ENCODE peak calls at places on chromosome 9, in nine cellular contexts. V, Q, J, U, Y, P, I, R and Z are unnamed samples. For H3K36me3, the result is how much of the 10 kb centered on the place peaks cover.

GRCh38 chr9:83441390-83441789 is 96.8 kb downstream of the FRMD3 start:
- DNase-seq in V (no peak), Q (peak), J (no peak), U (no peak), Y (no peak), P (no peak), I (no peak), R (no peak), Z (no peak)

GRCh38 chr9:131627846-131628820 is 82.8 kb downstream of the PRRT1B start:
- DNase-seq in V (no peak), Q (no peak), J (no peak), U (no peak), Y (peak), P (no peak), I (no peak), R (peak), Z (peak)

GRCh38 chr9:113361304-113362018 is 12.1 kb downstream of the BSPRY start:
- DNase-seq in V (no peak), Q (no peak), J (no peak), U (no peak), Y (peak), P (no peak), I (no peak), R (peak), Z (no peak)

GRCh38 chr9:78562021-78562420 is 265.1 kb downstream of the PSAT1 start:
- DNase-seq in V (no peak), Q (no peak), J (no peak), U (no peak), Y (peak), P (no peak), I (no peak), R (peak), Z (no peak)

GRCh38 chr9:120830151-120830550 is 12.6 kb downstream of the PSMD5 start:
- DNase-seq in V (no peak), Q (no peak), J (no peak), U (no peak), Y (peak), P (no peak), I (no peak), R (peak), Z (no peak)

GRCh38 chr9:105443121-105443520 is 4.7 kb upstream of the FSD1L start:
- DNase-seq in V (no peak), Q (no peak), J (no peak), U (no peak), Y (no peak), P (no peak), I (no peak), R (no peak), Z (no peak)

GRCh38 chr9:90137824-90138223 is 504.8 kb downstream of the DIRAS2 start:
- DNase-seq in V (no peak), Q (no peak), J (no peak), U (no peak), Y (no peak), P (no peak), I (no peak), R (no peak), Z (no peak)

GRCh38 chr9:134293576-134294227 is 32.6 kb upstream of the RXRA start:
- DNase-seq in V (no peak), Q (no peak), J (peak), U (no peak), Y (no peak), P (no peak), I (no peak), R (no peak), Z (peak)

GRCh38 chr9:130824079-130824478 is 11.0 kb upstream of the ABL1 start:
- DNase-seq in V (no peak), Q (no peak), J (no peak), U (no peak), Y (no peak), P (no peak), I (no peak), R (no peak), Z (no peak)

GRCh38 chr9:114098021-114098659 is 952 bp downstream of the KIF12 start:
- DNase-seq in V (peak), Q (no peak), J (peak), U (no peak), Y (no peak), P (no peak), I (no peak), R (no peak), Z (peak)

GRCh38 chr9:6667633-6668280 is 22.2 kb upstream of the GLDC start:
- DNase-seq in V (peak), Q (no peak), J (no peak), U (no peak), Y (peak), P (peak), I (no peak), R (peak), Z (no peak)

GRCh38 chr9:21965401-21965951 is 28.7 kb downstream of the CDKN2A start:
- DNase-seq in V (peak), Q (peak), J (peak), U (no peak), Y (peak), P (no peak), I (no peak), R (peak), Z (no peak)

GRCh38 chr9:36905101-36906066 is 128.7 kb downstream of the PAX5 start:
- DNase-seq in V (peak), Q (no peak), J (no peak), U (no peak), Y (no peak), P (no peak), I (no peak), R (no peak), Z (no peak)

GRCh38 chr9:3027260-3027659 is 183.4 kb upstream of the PUM3 start:
- DNase-seq in V (no peak), Q (no peak), J (no peak), U (no peak), Y (no peak), P (no peak), I (no peak), R (no peak), Z (no peak)

GRCh38 chr9:69412741-69413150 is 87.7 kb downstream of the ENTREP1 start:
- DNase-seq in V (peak), Q (peak), J (peak), U (no peak), Y (peak), P (no peak), I (peak), R (peak), Z (peak)

GRCh38 chr9:113463418-113464285 is at the start of gene RGS3:
- DNase-seq in V (peak), Q (peak), J (peak), U (no peak), Y (no peak), P (no peak), I (no peak), R (no peak), Z (peak)

GRCh38 chr9:6197330-6197729 is 18.3 kb upstream of the IL33 start:
- DNase-seq in V (peak), Q (no peak), J (no peak), U (no peak), Y (peak), P (peak), I (no peak), R (peak), Z (no peak)

GRCh38 chr9:76452839-76453238 is 6.1 kb upstream of the GCNT1 start:
- DNase-seq in V (peak), Q (no peak), J (no peak), U (no peak), Y (no peak), P (no peak), I (no peak), R (no peak), Z (no peak)

GRCh38 chr9:26566141-26566540 is 326.5 kb downstream of the CAAP1 start:
- DNase-seq in V (no peak), Q (no peak), J (no peak), U (no peak), Y (no peak), P (no peak), I (no peak), R (no peak), Z (no peak)

GRCh38 chr9:109258619-109259321 is 62.1 kb downstream of the EPB41L4B start:
- DNase-seq in V (peak), Q (no peak), J (no peak), U (no peak), Y (no peak), P (no peak), I (no peak), R (no peak), Z (no peak)

GRCh38 chr9:114524401-114524800 is 19.1 kb upstream of the WHRN start:
- DNase-seq in V (no peak), Q (no peak), J (no peak), U (no peak), Y (no peak), P (no peak), I (no peak), R (no peak), Z (no peak)

GRCh38 chr9:116587919-116588318 is 99.2 kb upstream of the TRIM32 start:
- DNase-seq in V (no peak), Q (no peak), J (no peak), U (no peak), Y (no peak), P (no peak), I (no peak), R (no peak), Z (no peak)

GRCh38 chr9:3746296-3747275 is 220.8 kb upstream of the RFX3 start:
- DNase-seq in V (no peak), Q (no peak), J (no peak), U (no peak), Y (peak), P (no peak), I (peak), R (peak), Z (no peak)

GRCh38 chr9:124197177-124198095 is 60.3 kb upstream of the NEK6 start:
- DNase-seq in V (no peak), Q (peak), J (no peak), U (peak), Y (no peak), P (peak), I (peak), R (no peak), Z (peak)

GRCh38 chr9:130860458-130861316 is 25.6 kb downstream of the ABL1 start:
- DNase-seq in V (peak), Q (peak), J (peak), U (no peak), Y (peak), P (no peak), I (peak), R (peak), Z (peak)

GRCh38 chr9:35406183-35406959 is 83.5 kb upstream of the RUSC2 start:
- DNase-seq in V (peak), Q (no peak), J (peak), U (no peak), Y (no peak), P (no peak), I (no peak), R (no peak), Z (peak)

GRCh38 chr9:794386-794785 is 47.1 kb upstream of the DMRT1 start:
- DNase-seq in V (no peak), Q (no peak), J (no peak), U (no peak), Y (peak), P (no peak), I (no peak), R (no peak), Z (no peak)

GRCh38 chr9:115717711-115718173 is 435.8 kb upstream of the PAPPA start:
- DNase-seq in V (no peak), Q (no peak), J (no peak), U (no peak), Y (peak), P (no peak), I (no peak), R (peak), Z (no peak)

GRCh38 chr9:109253637-109254284 is 67.1 kb downstream of the EPB41L4B start:
- DNase-seq in V (no peak), Q (no peak), J (no peak), U (no peak), Y (peak), P (no peak), I (no peak), R (peak), Z (no peak)

GRCh38 chr9:91992636-91993035 is 42.6 kb upstream of the ROR2 start:
- DNase-seq in V (no peak), Q (no peak), J (no peak), U (no peak), Y (peak), P (no peak), I (no peak), R (peak), Z (no peak)

GRCh38 chr9:124282442-124283231 is 24.9 kb downstream of the NEK6 start:
- DNase-seq in V (no peak), Q (peak), J (peak), U (no peak), Y (peak), P (no peak), I (peak), R (peak), Z (peak)

GRCh38 chr9:35811364-35812024 is 568 bp downstream of the SPAG8 start:
- DNase-seq in V (no peak), Q (peak), J (peak), U (no peak), Y (no peak), P (no peak), I (no peak), R (no peak), Z (no peak)

GRCh38 chr9:130732131-130732530 is 38.6 kb downstream of the EXOSC2 start:
- DNase-seq in V (peak), Q (no peak), J (no peak), U (no peak), Y (peak), P (no peak), I (no peak), R (no peak), Z (no peak)

GRCh38 chr9:98430535-98430934 is 175.1 kb upstream of the TBC1D2 start:
- DNase-seq in V (no peak), Q (peak), J (no peak), U (no peak), Y (peak), P (no peak), I (peak), R (no peak), Z (no peak)

GRCh38 chr9:98425079-98425478 is 169.6 kb upstream of the TBC1D2 start:
- DNase-seq in V (no peak), Q (no peak), J (no peak), U (no peak), Y (no peak), P (no peak), I (no peak), R (no peak), Z (no peak)

GRCh38 chr9:98428452-98428851 is 173.0 kb upstream of the TBC1D2 start:
- DNase-seq in V (no peak), Q (no peak), J (no peak), U (no peak), Y (no peak), P (no peak), I (no peak), R (no peak), Z (no peak)

GRCh38 chr9:98429613-98430012 is 174.2 kb upstream of the TBC1D2 start:
- DNase-seq in V (no peak), Q (no peak), J (no peak), U (no peak), Y (peak), P (no peak), I (no peak), R (no peak), Z (no peak)

GRCh38 chr9:98427491-98427890 is 172.0 kb upstream of the TBC1D2 start:
- DNase-seq in V (no peak), Q (no peak), J (no peak), U (no peak), Y (no peak), P (no peak), I (no peak), R (peak), Z (no peak)
- TF ChIP-seq CTCF in V (no peak), Q (no peak), J (no peak), U (no peak), Y (no peak), P (no peak), I (no peak), R (no peak), Z (no peak)

GRCh38 chr9:15576350-15577050 is 23.7 kb downstream of the CCDC171 start:
- DNase-seq in V (no peak), Q (no peak), J (no peak), U (no peak), Y (peak), P (no peak), I (no peak), R (no peak), Z (no peak)

GRCh38 chr9:15572200-15572599 is 19.4 kb downstream of the CCDC171 start:
- DNase-seq in V (no peak), Q (no peak), J (no peak), U (no peak), Y (peak), P (no peak), I (no peak), R (no peak), Z (no peak)

GRCh38 chr9:15570769-15571168 is 17.9 kb downstream of the CCDC171 start:
- DNase-seq in V (no peak), Q (no peak), J (no peak), U (no peak), Y (no peak), P (no peak), I (no peak), R (no peak), Z (no peak)
- H3K27ac ChIP-seq in V (no peak), Q (no peak), J (no peak), U (no peak), Y (no peak), P (no peak), I (no peak), R (no peak), Z (no peak)

GRCh38 chr9:136939996-136940525 is 4.5 kb downstream of the FBXW5 start:
- DNase-seq in V (no peak), Q (peak), J (peak), U (no peak), Y (no peak), P (no peak), I (peak), R (no peak), Z (no peak)
- H3K36me3 ChIP-seq in V (under half), Q (under half), J (half or more), U (under half), Y (under half), P (half or more), I (under half), R (under half), Z (under half)

GRCh38 chr9:71859939-71860338 is 51.1 kb downstream of the ABHD17B start:
- DNase-seq in V (no peak), Q (no peak), J (no peak), U (no peak), Y (no peak), P (no peak), I (no peak), R (no peak), Z (no peak)

GRCh38 chr9:71857159-71857558 is 53.8 kb downstream of the ABHD17B start:
- DNase-seq in V (no peak), Q (no peak), J (no peak), U (no peak), Y (no peak), P (no peak), I (no peak), R (no peak), Z (no peak)

GRCh38 chr9:71861618-71862017 is 49.4 kb downstream of the ABHD17B start:
- DNase-seq in V (no peak), Q (no peak), J (no peak), U (no peak), Y (no peak), P (no peak), I (no peak), R (no peak), Z (no peak)

GRCh38 chr9:71858102-71858798 is 52.7 kb downstream of the ABHD17B start:
- DNase-seq in V (no peak), Q (no peak), J (no peak), U (no peak), Y (no peak), P (no peak), I (no peak), R (no peak), Z (no peak)

GRCh38 chr9:71858812-71859211 is 52.2 kb downstream of the ABHD17B start:
- DNase-seq in V (no peak), Q (no peak), J (no peak), U (peak), Y (peak), P (no peak), I (no peak), R (peak), Z (no peak)
- TF ChIP-seq CTCF in V (no peak), Q (no peak), J (no peak), U (no peak), Y (no peak), P (no peak), I (no peak), R (no peak), Z (no peak)

DNA sequence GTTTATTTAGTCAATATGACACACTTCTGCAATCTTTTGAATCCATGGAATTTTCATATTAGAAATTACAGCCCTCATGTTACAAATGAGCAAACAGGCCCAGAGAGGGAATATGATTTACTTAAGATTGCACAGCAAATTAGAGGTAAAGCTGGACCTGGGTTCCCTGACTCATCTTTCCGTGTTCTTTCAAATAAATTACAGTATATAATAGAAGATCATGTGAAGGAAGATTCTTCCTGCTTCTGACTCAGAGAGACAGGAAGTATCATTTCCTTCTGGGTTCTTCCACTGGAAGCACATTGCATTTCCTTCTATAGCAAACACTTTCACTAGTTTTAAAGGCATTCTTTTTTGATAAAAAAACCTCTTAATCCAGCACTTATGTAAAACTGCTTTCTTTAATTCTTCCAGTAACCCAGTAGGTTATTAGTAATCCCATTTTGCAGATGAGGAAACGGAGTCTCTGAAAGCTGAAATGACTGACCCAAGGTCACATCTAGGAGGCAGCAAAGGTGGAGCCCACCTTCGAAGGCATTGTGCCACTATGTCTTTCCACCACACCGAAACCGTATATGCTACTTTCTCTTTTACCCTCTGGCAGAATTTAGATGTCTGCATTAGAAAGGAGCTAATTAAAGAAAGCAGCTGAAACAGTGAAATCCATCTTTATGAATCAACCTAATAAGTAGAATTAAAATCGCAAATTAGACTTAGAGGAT is 566.7 kb upstream of the KLF4 start:
- DNase-seq in V (no peak), Q (no peak), J (no peak), U (no peak), Y (peak), P (no peak), I (no peak), R (no peak), Z (no peak)
- H3K27ac ChIP-seq in V (no peak), Q (no peak), J (no peak), U (no peak), Y (peak), P (no peak), I (no peak), R (peak), Z (no peak)